ENCODE peak calls at places on chromosome 20, in nine cellular contexts. One of them, this sample, is unnamed.

GRCh38 chr20:53751394-53752368 is 158.0 kb upstream of the ZNF217 start:
- DNase-seq in adrenal gland: no peak
- DNase-seq in transverse colon: peak
- DNase-seq in suprapubic skin: no peak
- DNase-seq in A549: peak
- DNase-seq in esophagus muscularis mucosa: no peak
- DNase-seq in IMR-90: no peak
- DNase-seq in prostate gland: no peak
- DNase-seq in upper lobe of left lung: peak
- DNase-seq in this sample: no peak

GRCh38 chr20:8535403-8536003 is 403.4 kb downstream of the PLCB1 start:
- DNase-seq in upper lobe of left lung: no peak
- DNase-seq in IMR-90: no peak
- DNase-seq in A549: no peak
- DNase-seq in transverse colon: no peak
- DNase-seq in suprapubic skin: no peak
- DNase-seq in esophagus muscularis mucosa: no peak
- DNase-seq in prostate gland: no peak
- DNase-seq in adrenal gland: no peak
- DNase-seq in this sample: no peak

GRCh38 chr20:62728028-62728780 is 19.6 kb downstream of the NTSR1 start:
- DNase-seq in prostate gland: no peak
- DNase-seq in IMR-90: no peak
- DNase-seq in upper lobe of left lung: no peak
- DNase-seq in suprapubic skin: peak
- DNase-seq in A549: no peak
- DNase-seq in adrenal gland: no peak
- DNase-seq in transverse colon: no peak
- DNase-seq in esophagus muscularis mucosa: no peak
- DNase-seq in this sample: no peak

GRCh38 chr20:11581271-11581670 is 336.4 kb upstream of the BTBD3 start:
- DNase-seq in transverse colon: no peak
- DNase-seq in suprapubic skin: no peak
- DNase-seq in prostate gland: no peak
- DNase-seq in upper lobe of left lung: no peak
- DNase-seq in adrenal gland: no peak
- DNase-seq in A549: peak
- DNase-seq in esophagus muscularis mucosa: no peak
- DNase-seq in IMR-90: no peak
- DNase-seq in this sample: no peak

GRCh38 chr20:17491488-17491887 is 39.7 kb downstream of the BFSP1 start:
- DNase-seq in esophagus muscularis mucosa: no peak
- DNase-seq in A549: no peak
- DNase-seq in suprapubic skin: no peak
- DNase-seq in adrenal gland: no peak
- DNase-seq in upper lobe of left lung: peak
- DNase-seq in prostate gland: no peak
- DNase-seq in transverse colon: no peak
- DNase-seq in IMR-90: no peak
- DNase-seq in this sample: no peak

GRCh38 chr20:17298751-17299150 is 71.9 kb downstream of the PCSK2 start:
- DNase-seq in IMR-90: no peak
- DNase-seq in esophagus muscularis mucosa: no peak
- DNase-seq in upper lobe of left lung: no peak
- DNase-seq in adrenal gland: no peak
- DNase-seq in prostate gland: no peak
- DNase-seq in A549: no peak
- DNase-seq in suprapubic skin: no peak
- DNase-seq in transverse colon: no peak
- DNase-seq in this sample: no peak

GRCh38 chr20:45372646-45373352 is 5.3 kb downstream of the TP53TG5 start:
- DNase-seq in IMR-90: no peak
- DNase-seq in suprapubic skin: no peak
- DNase-seq in A549: no peak
- DNase-seq in prostate gland: no peak
- DNase-seq in transverse colon: no peak
- DNase-seq in upper lobe of left lung: peak
- DNase-seq in esophagus muscularis mucosa: peak
- DNase-seq in adrenal gland: no peak
- DNase-seq in this sample: no peak

GRCh38 chr20:9300080-9300479 is 214.3 kb upstream of the LAMP5 start:
- DNase-seq in adrenal gland: no peak
- DNase-seq in IMR-90: no peak
- DNase-seq in transverse colon: no peak
- DNase-seq in upper lobe of left lung: no peak
- DNase-seq in prostate gland: no peak
- DNase-seq in suprapubic skin: no peak
- DNase-seq in A549: no peak
- DNase-seq in esophagus muscularis mucosa: no peak
- DNase-seq in this sample: no peak

GRCh38 chr20:50929299-50930138 is 1.7 kb downstream of the ADNP start:
- DNase-seq in transverse colon: peak
- DNase-seq in esophagus muscularis mucosa: peak
- DNase-seq in upper lobe of left lung: peak
- DNase-seq in suprapubic skin: peak
- DNase-seq in prostate gland: peak
- DNase-seq in IMR-90: peak
- DNase-seq in adrenal gland: peak
- DNase-seq in A549: peak
- DNase-seq in this sample: peak

GRCh38 chr20:50931048-50931305 is 260 bp downstream of the ADNP start:
- DNase-seq in adrenal gland: no peak
- DNase-seq in prostate gland: no peak
- DNase-seq in upper lobe of left lung: no peak
- DNase-seq in suprapubic skin: no peak
- DNase-seq in A549: no peak
- DNase-seq in transverse colon: no peak
- DNase-seq in IMR-90: no peak
- DNase-seq in esophagus muscularis mucosa: no peak
- DNase-seq in this sample: no peak

GRCh38 chr20:50930139-50931047 is 844 bp downstream of the ADNP start:
- DNase-seq in adrenal gland: peak
- DNase-seq in upper lobe of left lung: no peak
- DNase-seq in A549: peak
- DNase-seq in transverse colon: peak
- DNase-seq in esophagus muscularis mucosa: no peak
- DNase-seq in prostate gland: no peak
- DNase-seq in suprapubic skin: peak
- DNase-seq in IMR-90: no peak
- DNase-seq in this sample: no peak

GRCh38 chr20:50931306-50932015 is at the start of gene ADNP:
- DNase-seq in A549: peak
- DNase-seq in upper lobe of left lung: peak
- DNase-seq in esophagus muscularis mucosa: peak
- DNase-seq in prostate gland: peak
- DNase-seq in transverse colon: peak
- DNase-seq in suprapubic skin: peak
- DNase-seq in IMR-90: peak
- DNase-seq in adrenal gland: peak
- DNase-seq in this sample: peak

GRCh38 chr20:50928469-50928868 is 2.8 kb downstream of the ADNP start:
- DNase-seq in adrenal gland: no peak
- DNase-seq in upper lobe of left lung: no peak
- DNase-seq in transverse colon: no peak
- DNase-seq in esophagus muscularis mucosa: no peak
- DNase-seq in IMR-90: no peak
- DNase-seq in A549: no peak
- DNase-seq in suprapubic skin: no peak
- DNase-seq in prostate gland: no peak
- DNase-seq in this sample: no peak
- TF ChIP-seq POLR2A in adrenal gland: no peak
- TF ChIP-seq POLR2A in upper lobe of left lung: no peak
- TF ChIP-seq POLR2A in transverse colon: no peak
- TF ChIP-seq POLR2A in esophagus muscularis mucosa: no peak
- TF ChIP-seq POLR2A in IMR-90: no peak
- TF ChIP-seq POLR2A in A549: no peak
- TF ChIP-seq POLR2A in suprapubic skin: no peak
- TF ChIP-seq POLR2A in prostate gland: no peak
- TF ChIP-seq POLR2A in this sample: no peak

GRCh38 chr20:35738410-35739179 is 3.5 kb downstream of the RBM39 start:
- DNase-seq in IMR-90: no peak
- DNase-seq in A549: no peak
- DNase-seq in esophagus muscularis mucosa: no peak
- DNase-seq in upper lobe of left lung: no peak
- DNase-seq in transverse colon: no peak
- DNase-seq in suprapubic skin: no peak
- DNase-seq in adrenal gland: no peak
- DNase-seq in prostate gland: no peak
- DNase-seq in this sample: no peak

GRCh38 chr20:35737865-35738333 is 4.2 kb downstream of the RBM39 start:
- DNase-seq in suprapubic skin: no peak
- DNase-seq in adrenal gland: no peak
- DNase-seq in transverse colon: no peak
- DNase-seq in upper lobe of left lung: no peak
- DNase-seq in IMR-90: no peak
- DNase-seq in prostate gland: no peak
- DNase-seq in A549: no peak
- DNase-seq in esophagus muscularis mucosa: no peak
- DNase-seq in this sample: no peak

GRCh38 chr20:35734374-35734773 is 7.7 kb downstream of the RBM39 start:
- DNase-seq in suprapubic skin: no peak
- DNase-seq in adrenal gland: no peak
- DNase-seq in prostate gland: no peak
- DNase-seq in IMR-90: no peak
- DNase-seq in A549: no peak
- DNase-seq in esophagus muscularis mucosa: no peak
- DNase-seq in upper lobe of left lung: no peak
- DNase-seq in transverse colon: no peak
- DNase-seq in this sample: no peak

GRCh38 chr20:35734777-35735649 is 7.0 kb downstream of the RBM39 start:
- DNase-seq in suprapubic skin: no peak
- DNase-seq in A549: no peak
- DNase-seq in upper lobe of left lung: no peak
- DNase-seq in adrenal gland: no peak
- DNase-seq in transverse colon: no peak
- DNase-seq in esophagus muscularis mucosa: no peak
- DNase-seq in IMR-90: no peak
- DNase-seq in prostate gland: no peak
- DNase-seq in this sample: no peak

DNA sequence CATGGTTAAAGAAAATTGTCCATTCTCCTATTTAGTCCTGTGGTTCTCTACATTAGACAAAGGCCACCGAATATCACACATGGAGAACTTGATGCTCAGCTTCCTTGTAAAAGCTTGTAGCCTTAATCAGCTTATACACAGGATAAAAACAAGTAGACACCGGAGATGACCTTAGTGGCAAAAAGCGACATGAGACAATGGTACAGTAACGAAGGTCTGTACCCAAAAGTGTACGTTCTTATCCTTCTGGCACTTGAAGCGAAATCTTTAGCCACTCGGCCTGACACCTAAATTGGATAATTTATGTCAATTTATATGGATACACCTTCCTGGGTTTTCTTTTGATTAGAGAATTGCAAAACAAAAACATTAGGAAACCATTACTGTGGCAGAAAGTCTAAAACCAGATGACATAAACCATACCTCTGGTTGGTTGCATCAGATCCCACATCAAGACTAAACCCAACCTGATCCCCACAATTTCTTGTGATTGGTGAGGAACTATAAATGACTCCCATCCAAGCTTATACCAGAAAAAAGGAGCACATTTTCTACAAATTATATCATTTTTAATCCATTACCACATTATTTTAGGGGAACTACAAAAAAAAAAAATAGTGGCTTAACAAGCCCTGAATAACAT is 6.1 kb downstream of the RBM39 start:
- DNase-seq in prostate gland: no peak
- DNase-seq in esophagus muscularis mucosa: no peak
- DNase-seq in A549: no peak
- DNase-seq in transverse colon: no peak
- DNase-seq in IMR-90: no peak
- DNase-seq in suprapubic skin: no peak
- DNase-seq in upper lobe of left lung: no peak
- DNase-seq in adrenal gland: no peak
- DNase-seq in this sample: no peak
- TF ChIP-seq POLR2A in prostate gland: no peak
- TF ChIP-seq POLR2A in esophagus muscularis mucosa: no peak
- TF ChIP-seq POLR2A in A549: no peak
- TF ChIP-seq POLR2A in transverse colon: no peak
- TF ChIP-seq POLR2A in IMR-90: no peak
- TF ChIP-seq POLR2A in suprapubic skin: no peak
- TF ChIP-seq POLR2A in upper lobe of left lung: no peak
- TF ChIP-seq POLR2A in adrenal gland: no peak
- TF ChIP-seq POLR2A in this sample: no peak

DNA sequence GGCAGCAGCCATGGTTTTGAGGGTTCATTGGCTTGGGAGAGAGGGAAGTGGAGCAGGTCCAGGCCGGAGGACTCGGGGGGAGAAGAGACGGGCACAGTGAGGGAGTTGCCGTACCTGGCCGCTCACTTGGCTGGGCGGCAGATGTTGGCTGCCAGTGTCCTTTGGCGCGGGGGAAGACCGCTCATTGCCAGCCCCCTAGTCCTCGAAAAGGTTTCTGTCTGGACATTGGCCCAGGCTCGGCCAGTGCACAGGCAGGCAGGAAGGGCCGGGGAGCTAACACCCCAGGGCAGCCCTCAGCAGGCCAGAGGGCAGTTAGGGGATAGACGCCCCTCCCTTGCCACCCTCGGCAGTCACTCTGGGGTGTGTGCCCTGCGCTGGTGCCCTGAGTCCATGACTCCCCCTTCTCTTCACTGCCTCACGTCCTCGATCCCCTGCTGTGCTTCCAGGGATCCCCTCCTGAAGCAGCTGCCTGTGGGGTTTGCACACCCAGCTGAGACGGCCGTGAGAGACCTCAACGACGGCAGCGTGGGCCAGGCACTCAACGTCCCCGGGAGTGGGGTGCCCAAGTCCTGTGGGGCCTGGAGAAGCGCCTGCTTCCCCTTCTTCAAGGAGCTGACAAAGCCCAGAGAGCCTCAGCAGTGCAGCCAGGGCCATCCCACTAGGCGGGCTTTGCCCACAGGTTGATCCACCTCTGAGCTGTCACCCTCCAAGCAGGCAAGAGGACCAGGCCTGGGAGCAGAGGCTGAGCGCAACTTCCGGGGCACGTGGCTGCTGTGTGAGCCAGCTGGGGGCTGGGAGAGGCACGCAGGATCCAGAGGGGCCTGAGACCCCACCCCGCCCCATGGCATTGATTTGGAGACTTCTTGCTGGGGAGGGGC is 20.4 kb downstream of the RBM38 start:
- DNase-seq in upper lobe of left lung: no peak
- DNase-seq in esophagus muscularis mucosa: no peak
- DNase-seq in A549: no peak
- DNase-seq in transverse colon: no peak
- DNase-seq in adrenal gland: no peak
- DNase-seq in IMR-90: no peak
- DNase-seq in prostate gland: no peak
- DNase-seq in suprapubic skin: no peak
- DNase-seq in this sample: no peak
- TF ChIP-seq POLR2A in upper lobe of left lung: no peak
- TF ChIP-seq POLR2A in esophagus muscularis mucosa: no peak
- TF ChIP-seq POLR2A in A549: no peak
- TF ChIP-seq POLR2A in transverse colon: no peak
- TF ChIP-seq POLR2A in adrenal gland: no peak
- TF ChIP-seq POLR2A in IMR-90: no peak
- TF ChIP-seq POLR2A in prostate gland: no peak
- TF ChIP-seq POLR2A in suprapubic skin: no peak
- TF ChIP-seq POLR2A in this sample: no peak

DNA sequence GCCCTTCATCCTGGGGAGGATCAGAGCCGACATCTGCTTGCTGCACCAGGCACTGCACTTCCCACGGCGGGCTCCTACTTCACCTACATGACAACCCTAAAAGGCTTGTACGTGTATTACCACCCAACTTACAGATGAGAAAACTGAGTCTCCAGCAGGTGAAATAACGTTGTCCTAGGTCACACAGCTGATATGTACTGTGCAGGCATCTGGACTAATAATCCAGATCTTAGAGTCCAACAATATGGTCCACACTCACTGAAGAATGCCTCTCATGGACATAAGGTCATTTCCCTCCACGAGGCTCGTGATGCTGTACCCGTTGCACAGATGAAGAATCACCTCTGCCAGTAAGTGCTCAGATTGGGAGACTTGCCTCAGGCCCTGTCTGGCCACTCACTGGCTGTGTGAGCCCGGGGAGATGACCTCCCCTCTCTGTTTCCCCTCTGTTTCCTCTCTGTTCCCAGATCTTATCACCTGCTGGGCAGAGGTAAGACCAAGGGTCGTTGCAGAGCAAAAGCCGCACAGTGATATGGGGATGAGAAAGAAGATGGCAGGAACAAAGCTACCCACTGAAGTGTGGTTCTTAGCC is 32.1 kb downstream of the TGM2 start:
- DNase-seq in A549: no peak
- DNase-seq in esophagus muscularis mucosa: no peak
- DNase-seq in adrenal gland: no peak
- DNase-seq in transverse colon: no peak
- DNase-seq in prostate gland: no peak
- DNase-seq in upper lobe of left lung: no peak
- DNase-seq in IMR-90: no peak
- DNase-seq in suprapubic skin: no peak
- DNase-seq in this sample: no peak
- TF ChIP-seq POLR2A in A549: no peak
- TF ChIP-seq POLR2A in esophagus muscularis mucosa: no peak
- TF ChIP-seq POLR2A in adrenal gland: no peak
- TF ChIP-seq POLR2A in transverse colon: no peak
- TF ChIP-seq POLR2A in prostate gland: no peak
- TF ChIP-seq POLR2A in upper lobe of left lung: no peak
- TF ChIP-seq POLR2A in IMR-90: no peak
- TF ChIP-seq POLR2A in suprapubic skin: no peak
- TF ChIP-seq POLR2A in this sample: no peak

This sample was measured in H54.